ENCODE peak calls at places on chromosome 2, in eight cellular contexts. B is nephron progenitor cell; J is HFFc6; Q is amygdala; N is stimulated activated CD8-positive, alpha-beta memory T cell treated with anti-CD3 and anti-CD28 coated beads, Interleukin-15, amount 100 ng/mL, for 48 hours; A is vagina; I is T-cell; C is A549. Y is an unnamed sample.

GRCh38 chr2:9732824-9733223 is 102.0 kb upstream of the YWHAQ start:
- DNase-seq in Q (no peak), N (no peak), A (no peak), C (no peak), B (no peak), I (no peak), J (no peak), Y (no peak)

GRCh38 chr2:23434721-23435121 is 49.7 kb downstream of the KLHL29 start:
- DNase-seq in I (no peak), N (no peak), B (no peak), J (no peak), A (no peak), Q (no peak), C (no peak), Y (no peak)

GRCh38 chr2:235107640-235107951 is 155.8 kb downstream of the SH3BP4 start:
- DNase-seq in J (no peak), N (no peak), B (no peak), I (no peak), C (no peak), A (no peak), Q (no peak), Y (no peak)

GRCh38 chr2:196341318-196341841 is 170.0 kb upstream of the STK17B start:
- DNase-seq in C (no peak), N (no peak), I (no peak), Q (no peak), B (no peak), A (no peak), J (no peak), Y (no peak)

GRCh38 chr2:162174778-162175177 is 22.7 kb upstream of the GCG start:
- DNase-seq in Q (no peak), I (no peak), J (no peak), N (no peak), C (no peak), A (no peak), B (no peak), Y (peak; percentile 79)

GRCh38 chr2:206832886-206833285 is 67.5 kb downstream of the FASTKD2 start:
- DNase-seq in A (no peak), C (no peak), Q (no peak), I (no peak), B (no peak), J (no peak), N (no peak), Y (no peak)

GRCh38 chr2:96117701-96118588 is 1.6 kb upstream of the ADRA2B start:
- DNase-seq in A (no peak), Q (no peak), C (no peak), J (no peak), N (no peak), B (no peak), I (no peak), Y (no peak)

GRCh38 chr2:134884435-134884834 is 34.2 kb upstream of the CCNT2 start:
- DNase-seq in B (no peak), A (no peak), N (no peak), J (no peak), I (no peak), C (no peak), Q (no peak), Y (no peak)

GRCh38 chr2:117983040-117983439 is 30.8 kb downstream of the CCDC93 start:
- DNase-seq in C (no peak), A (no peak), N (no peak), B (no peak), J (no peak), I (no peak), Q (no peak), Y (no peak)

GRCh38 chr2:78407960-78408794 is 617.3 kb upstream of the REG3G start:
- DNase-seq in J (no peak), A (no peak), C (no peak), I (no peak), N (no peak), Q (no peak), B (no peak), Y (no peak)

GRCh38 chr2:206305523-206306245 is 31.2 kb downstream of the ZDBF2 start:
- DNase-seq in A (no peak), J (no peak), Q (no peak), N (no peak), B (no peak), I (no peak), C (no peak), Y (no peak)

GRCh38 chr2:219205165-219205538 is 1.4 kb upstream of the ZFAND2B start:
- DNase-seq in B (no peak), J (no peak), I (no peak), N (no peak), Q (no peak), C (no peak), A (no peak), Y (no peak)

GRCh38 chr2:1925928-1926327 is 181.6 kb upstream of the PXDN start:
- DNase-seq in B (no peak), A (no peak), Q (no peak), C (no peak), J (no peak), I (no peak), N (no peak), Y (no peak)

GRCh38 chr2:7269993-7270392 is 352.8 kb downstream of the RNF144A start:
- DNase-seq in A (no peak), B (no peak), Q (no peak), N (no peak), I (no peak), J (no peak), C (no peak), Y (no peak)

GRCh38 chr2:30074023-30074422 is 72.8 kb upstream of the YPEL5 start:
- DNase-seq in B (no peak), J (no peak), C (no peak), I (no peak), A (no peak), N (no peak), Q (no peak), Y (peak; percentile 6)

GRCh38 chr2:169734172-169734847 is 678 bp downstream of the KLHL23 start:
- DNase-seq in Q (no peak), C (no peak), I (no peak), A (no peak), N (no peak), B (peak; percentile 67), J (no peak), Y (peak; percentile 44)

GRCh38 chr2:212119591-212119990 is 419.0 kb downstream of the ERBB4 start:
- DNase-seq in B (no peak), I (no peak), J (no peak), A (no peak), N (no peak), Q (no peak), C (no peak), Y (no peak)

GRCh38 chr2:59900728-59901452 is 652.6 kb downstream of the BCL11A start:
- DNase-seq in N (no peak), I (no peak), Q (no peak), J (no peak), C (no peak), B (no peak), A (no peak), Y (no peak)

GRCh38 chr2:223979730-223980396 is 22.6 kb downstream of the MRPL44 start:
- DNase-seq in N (no peak), J (no peak), A (no peak), I (no peak), Q (no peak), B (no peak), C (no peak), Y (no peak)

GRCh38 chr2:190649798-190650390 is 1.0 kb downstream of the NAB1 start:
- DNase-seq in B (peak; percentile 8), A (no peak), N (no peak), Q (no peak), I (no peak), C (peak; percentile 46), J (peak; percentile 19), Y (no peak)

GRCh38 chr2:233349005-233349998 is 5.0 kb upstream of the DGKD start:
- DNase-seq in B (peak; percentile 47), Q (no peak), C (no peak), J (no peak), N (no peak), A (no peak), I (no peak), Y (no peak)

GRCh38 chr2:85504434-85505261 is 34.3 kb upstream of the MAT2A start:
- DNase-seq in A (no peak), N (no peak), B (no peak), J (peak; percentile 97), Q (no peak), C (peak; percentile 75), I (no peak), Y (peak; percentile 98)

GRCh38 chr2:52083214-52083613 is 1051.3 kb upstream of the NRXN1 start:
- DNase-seq in A (no peak), I (no peak), B (no peak), C (no peak), J (no peak), Q (no peak), N (no peak), Y (no peak)

GRCh38 chr2:190649035-190649797 is at the start of gene NAB1:
- DNase-seq in N (peak; percentile 63), Q (no peak), I (peak; percentile 42), B (peak; percentile 70), J (no peak), C (peak; percentile 52), A (no peak), Y (peak; percentile 29)

GRCh38 chr2:9750224-9751215 is 92.8 kb upstream of the TAF1B start:
- DNase-seq in N (no peak), I (no peak), J (no peak), B (no peak), A (no peak), Q (no peak), C (no peak), Y (no peak)

GRCh38 chr2:222336442-222336841 is 37.6 kb upstream of the PAX3 start:
- DNase-seq in B (no peak), N (no peak), I (no peak), C (no peak), Q (no peak), J (no peak), A (no peak), Y (no peak)

GRCh38 chr2:77161009-77161408 is 361.2 kb downstream of the LRRTM4 start:
- DNase-seq in I (no peak), A (no peak), C (no peak), N (no peak), B (no peak), J (no peak), Q (no peak), Y (no peak)

GRCh38 chr2:165833156-165833555 is 39.1 kb upstream of the GALNT3 start:
- DNase-seq in B (no peak), N (no peak), C (no peak), I (no peak), J (peak; percentile 43), A (no peak), Q (no peak), Y (peak; percentile 34)

GRCh38 chr2:9565436-9566153 is 10.0 kb upstream of the ADAM17 start:
- DNase-seq in C (peak; percentile 85), Q (peak; percentile 9), B (no peak), N (no peak), J (peak; percentile 91), I (no peak), A (no peak), Y (peak; percentile 97)

GRCh38 chr2:27573452-27573851 is 9.4 kb upstream of the ZNF512 start:
- DNase-seq in N (no peak), B (no peak), A (no peak), C (no peak), J (no peak), Q (no peak), I (no peak), Y (peak; percentile 88)

GRCh38 chr2:137928547-137929503 is 35.4 kb upstream of the HNMT start:
- DNase-seq in J (peak; percentile 4), A (no peak), I (no peak), C (peak; percentile 43), B (no peak), Q (no peak), N (no peak), Y (peak; percentile 15)

GRCh38 chr2:61178603-61179545 is 16.9 kb downstream of the C2orf74 start:
- DNase-seq in Q (no peak), A (no peak), J (no peak), B (no peak), I (no peak), C (no peak), N (no peak), Y (no peak)

GRCh38 chr2:28424799-28425492 is 32.3 kb downstream of the FOSL2 start:
- DNase-seq in C (no peak), N (no peak), I (no peak), Q (no peak), B (no peak), A (no peak), J (no peak), Y (no peak)

GRCh38 chr2:120885311-120885710 is 149.6 kb downstream of the GLI2 start:
- DNase-seq in Q (no peak), I (no peak), J (no peak), A (no peak), N (no peak), B (no peak), C (no peak), Y (no peak)